ENCODE peak calls at places on chromosomes 12 and 14, in nine cellular contexts. One of them, this sample, is unnamed.
A peak's percentile ranks its signal among the peaks of the same experiment; 100 is the strongest.

GRCh38 chr14:102262894-102263462 is 42.0 kb downstream of the MOK start:
- DNase-seq in stomach: no peak
- DNase-seq in A549: peak; percentile 33
- DNase-seq in tibial nerve: no peak
- DNase-seq in sigmoid colon: no peak
- DNase-seq in transverse colon: no peak
- DNase-seq in suprapubic skin: no peak
- DNase-seq in GM12878: no peak
- DNase-seq in K562: no peak
- DNase-seq in this sample: no peak

GRCh38 chr12:65948320-65949008 is 124.2 kb downstream of the HMGA2 start:
- DNase-seq in stomach: peak; percentile 50
- DNase-seq in A549: peak; percentile 18
- DNase-seq in tibial nerve: peak; percentile 62
- DNase-seq in sigmoid colon: peak; percentile 75
- DNase-seq in transverse colon: peak; percentile 26
- DNase-seq in suprapubic skin: no peak
- DNase-seq in GM12878: no peak
- DNase-seq in K562: no peak
- DNase-seq in this sample: peak; percentile 62

GRCh38 chr12:130097798-130098255 is 64.4 kb upstream of the FZD10 start:
- DNase-seq in stomach: no peak
- DNase-seq in A549: no peak
- DNase-seq in tibial nerve: no peak
- DNase-seq in sigmoid colon: no peak
- DNase-seq in transverse colon: no peak
- DNase-seq in suprapubic skin: no peak
- DNase-seq in GM12878: no peak
- DNase-seq in K562: no peak
- DNase-seq in this sample: no peak

GRCh38 chr12:32455607-32456063 is 56.3 kb downstream of the FGD4 start:
- DNase-seq in stomach: no peak
- DNase-seq in A549: peak; percentile 66
- DNase-seq in tibial nerve: peak; percentile 73
- DNase-seq in sigmoid colon: no peak
- DNase-seq in transverse colon: no peak
- DNase-seq in suprapubic skin: no peak
- DNase-seq in GM12878: no peak
- DNase-seq in K562: peak; percentile 43
- DNase-seq in this sample: no peak

GRCh38 chr12:110856517-110856916 is 9.7 kb downstream of the CCDC63 start:
- DNase-seq in stomach: no peak
- DNase-seq in A549: no peak
- DNase-seq in tibial nerve: no peak
- DNase-seq in sigmoid colon: no peak
- DNase-seq in transverse colon: no peak
- DNase-seq in suprapubic skin: no peak
- DNase-seq in GM12878: no peak
- DNase-seq in K562: no peak
- DNase-seq in this sample: no peak

GRCh38 chr14:70635971-70636595 is 5.6 kb upstream of the TTC9 start:
- DNase-seq in stomach: no peak
- DNase-seq in A549: no peak
- DNase-seq in tibial nerve: no peak
- DNase-seq in sigmoid colon: no peak
- DNase-seq in transverse colon: no peak
- DNase-seq in suprapubic skin: no peak
- DNase-seq in GM12878: no peak
- DNase-seq in K562: no peak
- DNase-seq in this sample: no peak

GRCh38 chr14:69848903-69849391 is 30.3 kb upstream of the SMOC1 start:
- DNase-seq in stomach: no peak
- DNase-seq in A549: no peak
- DNase-seq in tibial nerve: no peak
- DNase-seq in sigmoid colon: no peak
- DNase-seq in transverse colon: no peak
- DNase-seq in suprapubic skin: no peak
- DNase-seq in GM12878: no peak
- DNase-seq in K562: no peak
- DNase-seq in this sample: no peak

GRCh38 chr12:66776974-66777373 is 98.1 kb upstream of the GRIP1 start:
- DNase-seq in stomach: no peak
- DNase-seq in A549: no peak
- DNase-seq in tibial nerve: no peak
- DNase-seq in sigmoid colon: no peak
- DNase-seq in transverse colon: no peak
- DNase-seq in suprapubic skin: no peak
- DNase-seq in GM12878: peak; percentile 4
- DNase-seq in K562: no peak
- DNase-seq in this sample: no peak

GRCh38 chr14:77128414-77128891 is 13.1 kb downstream of the ZDHHC22 start:
- DNase-seq in stomach: no peak
- DNase-seq in A549: no peak
- DNase-seq in tibial nerve: no peak
- DNase-seq in sigmoid colon: no peak
- DNase-seq in transverse colon: no peak
- DNase-seq in suprapubic skin: peak; percentile 26
- DNase-seq in GM12878: no peak
- DNase-seq in K562: no peak
- DNase-seq in this sample: no peak

GRCh38 chr12:115096673-115097349 is 412.8 kb upstream of the TBX3 start:
- DNase-seq in stomach: no peak
- DNase-seq in A549: no peak
- DNase-seq in tibial nerve: no peak
- DNase-seq in sigmoid colon: no peak
- DNase-seq in transverse colon: no peak
- DNase-seq in suprapubic skin: no peak
- DNase-seq in GM12878: no peak
- DNase-seq in K562: no peak
- DNase-seq in this sample: no peak

GRCh38 chr12:26434299-26434915 is 239.0 kb downstream of the SSPN start:
- DNase-seq in stomach: no peak
- DNase-seq in A549: peak; percentile 57
- DNase-seq in tibial nerve: peak; percentile 51
- DNase-seq in sigmoid colon: no peak
- DNase-seq in transverse colon: peak; percentile 10
- DNase-seq in suprapubic skin: no peak
- DNase-seq in GM12878: no peak
- DNase-seq in K562: peak; percentile 54
- DNase-seq in this sample: no peak

GRCh38 chr12:50934371-50934851 is 17.9 kb upstream of the HIGD1C start:
- DNase-seq in stomach: no peak
- DNase-seq in A549: no peak
- DNase-seq in tibial nerve: no peak
- DNase-seq in sigmoid colon: no peak
- DNase-seq in transverse colon: no peak
- DNase-seq in suprapubic skin: no peak
- DNase-seq in GM12878: no peak
- DNase-seq in K562: no peak
- DNase-seq in this sample: no peak

GRCh38 chr12:50934981-50935807 is 17.1 kb upstream of the HIGD1C start:
- DNase-seq in stomach: no peak
- DNase-seq in A549: no peak
- DNase-seq in tibial nerve: no peak
- DNase-seq in sigmoid colon: no peak
- DNase-seq in transverse colon: no peak
- DNase-seq in suprapubic skin: no peak
- DNase-seq in GM12878: no peak
- DNase-seq in K562: no peak
- DNase-seq in this sample: no peak

GRCh38 chr12:50929831-50930230 is 22.5 kb upstream of the HIGD1C start:
- DNase-seq in stomach: no peak
- DNase-seq in A549: no peak
- DNase-seq in tibial nerve: no peak
- DNase-seq in sigmoid colon: no peak
- DNase-seq in transverse colon: no peak
- DNase-seq in suprapubic skin: no peak
- DNase-seq in GM12878: no peak
- DNase-seq in K562: no peak
- DNase-seq in this sample: no peak

GRCh38 chr12:50933459-50934124 is 18.8 kb upstream of the HIGD1C start:
- DNase-seq in stomach: no peak
- DNase-seq in A549: no peak
- DNase-seq in tibial nerve: no peak
- DNase-seq in sigmoid colon: no peak
- DNase-seq in transverse colon: no peak
- DNase-seq in suprapubic skin: no peak
- DNase-seq in GM12878: no peak
- DNase-seq in K562: peak; percentile 42
- DNase-seq in this sample: no peak

GRCh38 chr12:50932787-50933280 is 19.5 kb upstream of the HIGD1C start:
- DNase-seq in stomach: no peak
- DNase-seq in A549: no peak
- DNase-seq in tibial nerve: no peak
- DNase-seq in sigmoid colon: no peak
- DNase-seq in transverse colon: no peak
- DNase-seq in suprapubic skin: no peak
- DNase-seq in GM12878: no peak
- DNase-seq in K562: no peak
- DNase-seq in this sample: no peak
- H3K27ac ChIP-seq in stomach: peak overlapping the region; percentile 84
- H3K27ac ChIP-seq in A549: no peak overlapping the region
- H3K27ac ChIP-seq in tibial nerve: peak overlapping the region; percentile 47
- H3K27ac ChIP-seq in sigmoid colon: peak overlapping the region; percentile 79
- H3K27ac ChIP-seq in transverse colon: peak overlapping the region; percentile 75
- H3K27ac ChIP-seq in suprapubic skin: peak overlapping the region; percentile 56
- H3K27ac ChIP-seq in GM12878: no peak overlapping the region
- H3K27ac ChIP-seq in K562: peak overlapping the region; percentile 73
- H3K27ac ChIP-seq in this sample: no peak overlapping the region

DNA sequence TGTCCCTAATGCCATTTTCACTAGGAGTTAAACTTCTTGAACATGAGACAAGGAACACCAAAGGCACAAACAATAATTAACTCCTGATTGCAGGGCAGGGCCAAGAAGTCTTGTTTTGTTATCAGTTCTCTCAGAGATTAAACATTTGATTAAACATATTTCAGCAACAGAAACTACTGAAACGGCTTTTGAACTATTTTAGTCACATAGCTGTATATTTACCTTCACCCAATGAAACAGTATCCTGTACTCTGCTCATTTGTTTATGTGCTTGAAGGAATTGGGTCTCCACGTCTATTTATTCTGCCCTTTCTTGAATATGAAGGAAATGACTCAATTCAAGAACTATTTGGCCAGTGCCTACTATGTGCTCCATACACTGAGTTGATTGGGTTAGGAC is 51.3 kb upstream of the PTCSC3 start:
- DNase-seq in stomach: peak; percentile 37
- DNase-seq in A549: no peak
- DNase-seq in tibial nerve: no peak
- DNase-seq in sigmoid colon: no peak
- DNase-seq in transverse colon: peak; percentile 14
- DNase-seq in suprapubic skin: no peak
- DNase-seq in GM12878: no peak
- DNase-seq in K562: no peak
- DNase-seq in this sample: no peak
- TF ChIP-seq EP300 in stomach: no peak
- TF ChIP-seq EP300 in A549: no peak
- TF ChIP-seq EP300 in tibial nerve: no peak
- TF ChIP-seq EP300 in sigmoid colon: no peak
- TF ChIP-seq EP300 in transverse colon: no peak
- TF ChIP-seq EP300 in suprapubic skin: no peak
- TF ChIP-seq EP300 in GM12878: no peak
- TF ChIP-seq EP300 in K562: no peak
- TF ChIP-seq EP300 in this sample: no peak

GRCh38 chr12:109444263-109444662 is 32.8 kb downstream of the KCTD10 start:
- DNase-seq in stomach: no peak
- DNase-seq in A549: no peak
- DNase-seq in tibial nerve: peak; percentile 35
- DNase-seq in sigmoid colon: no peak
- DNase-seq in transverse colon: no peak
- DNase-seq in suprapubic skin: no peak
- DNase-seq in GM12878: no peak
- DNase-seq in K562: no peak
- DNase-seq in this sample: no peak

GRCh38 chr12:109446869-109447268 is 30.2 kb downstream of the KCTD10 start:
- DNase-seq in stomach: no peak
- DNase-seq in A549: no peak
- DNase-seq in tibial nerve: no peak
- DNase-seq in sigmoid colon: no peak
- DNase-seq in transverse colon: peak; percentile 55
- DNase-seq in suprapubic skin: no peak
- DNase-seq in GM12878: no peak
- DNase-seq in K562: no peak
- DNase-seq in this sample: no peak

GRCh38 chr12:109443794-109444193 is 33.3 kb downstream of the KCTD10 start:
- DNase-seq in stomach: no peak
- DNase-seq in A549: no peak
- DNase-seq in tibial nerve: no peak
- DNase-seq in sigmoid colon: no peak
- DNase-seq in transverse colon: no peak
- DNase-seq in suprapubic skin: no peak
- DNase-seq in GM12878: no peak
- DNase-seq in K562: no peak
- DNase-seq in this sample: no peak

GRCh38 chr12:109447482-109447881 is 29.6 kb downstream of the KCTD10 start:
- DNase-seq in stomach: no peak
- DNase-seq in A549: no peak
- DNase-seq in tibial nerve: no peak
- DNase-seq in sigmoid colon: no peak
- DNase-seq in transverse colon: peak; percentile 20
- DNase-seq in suprapubic skin: no peak
- DNase-seq in GM12878: no peak
- DNase-seq in K562: no peak
- DNase-seq in this sample: no peak

DNA sequence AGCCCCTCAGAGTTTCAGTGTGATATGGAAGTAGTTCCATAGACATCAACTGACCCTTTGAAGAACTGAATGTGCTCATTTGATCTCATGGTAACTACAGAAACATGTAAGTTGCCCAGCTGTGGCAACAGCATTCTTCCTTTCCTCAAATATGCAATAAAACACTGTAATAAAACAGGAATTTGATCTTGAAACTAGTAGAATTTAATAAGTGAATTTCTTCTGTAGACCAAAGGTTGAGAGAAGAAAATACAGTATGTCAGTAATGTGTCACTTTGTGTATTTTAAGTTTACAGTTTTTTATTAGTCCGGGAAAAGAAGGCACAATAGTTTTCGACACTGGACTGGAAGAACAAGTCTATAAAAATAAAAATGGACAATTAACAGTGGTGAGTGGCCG is 31.9 kb downstream of the KCTD10 start:
- DNase-seq in stomach: no peak
- DNase-seq in A549: no peak
- DNase-seq in tibial nerve: no peak
- DNase-seq in sigmoid colon: no peak
- DNase-seq in transverse colon: no peak
- DNase-seq in suprapubic skin: no peak
- DNase-seq in GM12878: no peak
- DNase-seq in K562: no peak
- DNase-seq in this sample: no peak
- H3K27ac ChIP-seq in stomach: no peak overlapping the region
- H3K27ac ChIP-seq in A549: no peak overlapping the region
- H3K27ac ChIP-seq in tibial nerve: no peak overlapping the region
- H3K27ac ChIP-seq in sigmoid colon: peak overlapping the region; percentile 61
- H3K27ac ChIP-seq in transverse colon: peak overlapping the region; percentile 72
- H3K27ac ChIP-seq in suprapubic skin: no peak overlapping the region
- H3K27ac ChIP-seq in GM12878: no peak overlapping the region
- H3K27ac ChIP-seq in K562: no peak overlapping the region
- H3K27ac ChIP-seq in this sample: no peak overlapping the region

DNA sequence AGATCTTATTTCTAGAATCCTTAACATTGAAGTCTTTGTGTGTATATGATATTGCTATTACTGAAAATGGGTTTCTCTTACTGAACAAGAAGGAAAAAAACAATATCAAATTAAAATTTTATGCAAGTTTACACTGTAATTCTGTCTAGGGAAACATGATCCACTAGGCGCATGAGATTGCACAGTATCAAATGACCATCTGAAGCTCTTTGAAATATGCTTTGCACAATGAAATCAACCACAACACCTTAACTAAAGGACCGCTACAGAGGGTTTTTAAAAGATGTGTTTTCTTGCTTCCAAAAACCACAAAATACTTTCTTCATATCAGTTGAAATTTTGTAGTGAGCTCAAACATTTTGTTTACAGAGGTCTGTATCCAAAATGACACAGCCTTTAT is 15.1 kb upstream of the KERA start:
- DNase-seq in stomach: no peak
- DNase-seq in A549: no peak
- DNase-seq in tibial nerve: no peak
- DNase-seq in sigmoid colon: no peak
- DNase-seq in transverse colon: no peak
- DNase-seq in suprapubic skin: no peak
- DNase-seq in GM12878: no peak
- DNase-seq in K562: no peak
- DNase-seq in this sample: no peak
- TF ChIP-seq EP300 in stomach: no peak
- TF ChIP-seq EP300 in A549: no peak
- TF ChIP-seq EP300 in tibial nerve: no peak
- TF ChIP-seq EP300 in sigmoid colon: no peak
- TF ChIP-seq EP300 in transverse colon: no peak
- TF ChIP-seq EP300 in suprapubic skin: no peak
- TF ChIP-seq EP300 in GM12878: no peak
- TF ChIP-seq EP300 in K562: no peak
- TF ChIP-seq EP300 in this sample: no peak